ENCODE peak calls at places on chromosomes 13 and 19, in ten cellular contexts. V is NCI-H774; T is stimulated activated CD8-positive, alpha-beta memory T cell treated with anti-CD3 and anti-CD28 coated beads, Interleukin-2, amount 100 ng/mL, for 48 hours; P is hypothalamus; D is neural progenitor cell; K is EL; C is OCI-LY7; U is NCI-H2029; A is NCI-H510A treated with DMSO at 0.1 percent for 48 hours; F is HCEC 1CT. I is an unnamed sample.

GRCh38 chr13:48853381-48854102 is 122.2 kb upstream of the FNDC3A start:
- DNase-seq in K (no peak), F (no peak), P (no peak), T (peak), A (no peak), D (no peak), V (no peak), U (no peak), C (no peak), I (no peak)

GRCh38 chr19:51372649-51373504 is at the start of gene NKG7:
- DNase-seq in F (no peak), U (no peak), P (no peak), D (no peak), K (no peak), V (no peak), C (peak), T (peak), A (no peak), I (no peak)

GRCh38 chr19:17872251-17873001 is 681 bp downstream of the SLC5A5 start:
- DNase-seq in T (peak), F (no peak), D (no peak), K (no peak), U (no peak), A (no peak), P (no peak), V (no peak), C (no peak), I (no peak)

GRCh38 chr19:5395996-5396939 is 55.7 kb upstream of the PTPRS start:
- DNase-seq in D (peak), P (no peak), F (no peak), U (no peak), V (peak), C (no peak), T (no peak), A (no peak), K (no peak), I (no peak)

GRCh38 chr19:1450735-1451669 is 1.1 kb downstream of the APC2 start:
- DNase-seq in P (no peak), T (no peak), U (no peak), C (no peak), V (no peak), F (no peak), K (no peak), A (no peak), D (no peak), I (no peak)

GRCh38 chr13:113947321-113948033 is 26.4 kb downstream of the C13orf46 start:
- DNase-seq in F (no peak), U (no peak), C (no peak), T (no peak), D (peak), A (no peak), V (no peak), K (peak), P (no peak), I (no peak)

GRCh38 chr19:10692673-10693264 is 8.5 kb upstream of the QTRT1 start:
- DNase-seq in C (no peak), F (no peak), T (no peak), P (no peak), U (no peak), K (no peak), V (no peak), A (no peak), D (no peak), I (no peak)

GRCh38 chr19:41263042-41263849 is 926 bp upstream of the HNRNPUL1 start:
- DNase-seq in P (peak), V (peak), K (peak), U (peak), T (peak), D (peak), A (no peak), C (peak), F (peak), I (peak)

GRCh38 chr19:38433268-38433733 is at the start of gene RYR1:
- DNase-seq in K (peak), U (no peak), V (no peak), F (peak), C (peak), T (peak), D (peak), P (no peak), A (no peak), I (no peak)

GRCh38 chr19:49912965-49913685 is 15.9 kb upstream of the ATF5 start:
- DNase-seq in C (no peak), F (no peak), T (no peak), D (no peak), K (no peak), U (no peak), A (no peak), P (no peak), V (no peak), I (no peak)

GRCh38 chr19:1856698-1857603 is 6.4 kb downstream of the KLF16 start:
- DNase-seq in V (no peak), D (peak), U (no peak), A (no peak), T (peak), K (peak), P (no peak), C (peak), F (peak), I (peak)

GRCh38 chr19:13082192-13083007 is 20.3 kb downstream of the LYL1 start:
- DNase-seq in U (peak), T (no peak), A (peak), F (peak), C (no peak), K (no peak), V (no peak), P (no peak), D (peak), I (no peak)

GRCh38 chr19:15191982-15192381 is 8.8 kb downstream of the NOTCH3 start:
- DNase-seq in C (no peak), T (no peak), P (no peak), U (no peak), F (no peak), V (no peak), D (no peak), K (no peak), A (no peak), I (no peak)

GRCh38 chr13:71871180-71871754 is 4.3 kb upstream of the DACH1 start:
- DNase-seq in V (no peak), C (no peak), P (no peak), D (no peak), A (no peak), T (no peak), U (no peak), K (no peak), F (no peak), I (no peak)

GRCh38 chr13:109747524-109747923 is 38.9 kb downstream of the IRS2 start:
- DNase-seq in K (no peak), F (no peak), C (no peak), T (no peak), A (no peak), V (no peak), P (no peak), D (no peak), U (no peak), I (no peak)

GRCh38 chr19:3482507-3483225 is 575 bp downstream of the SMIM44 start:
- DNase-seq in C (no peak), K (no peak), V (peak), U (no peak), F (no peak), A (no peak), P (no peak), T (no peak), D (no peak), I (no peak)

GRCh38 chr19:58379276-58379675 is 1.6 kb downstream of the ZNF837 start:
- DNase-seq in K (no peak), P (no peak), C (no peak), A (no peak), V (no peak), U (no peak), T (no peak), F (no peak), D (no peak), I (no peak)

GRCh38 chr19:56405062-56405461 is 930 bp downstream of the ZNF583 start:
- DNase-seq in U (no peak), V (no peak), F (no peak), C (no peak), P (no peak), T (no peak), A (no peak), K (no peak), D (no peak), I (no peak)

GRCh38 chr19:35777411-35777841 is 2.1 kb downstream of the ARHGAP33 start:
- DNase-seq in P (no peak), A (no peak), K (no peak), V (no peak), C (no peak), U (no peak), F (no peak), T (no peak), D (peak), I (no peak)

GRCh38 chr13:20192470-20193141 is at the start of gene GJB2:
- DNase-seq in D (peak), T (no peak), A (no peak), K (no peak), V (no peak), F (no peak), C (no peak), P (no peak), U (no peak), I (no peak)